ENCODE peak calls at places on chromosome X, in five cellular contexts. O is GM12865, Y is psoas muscle, A is dorsolateral prefrontal cortex, T is MM.1S. Z is an unnamed sample.

GRCh38 chrX:2627272-2627867 is 63.7 kb upstream of the CD99 start:
- DNase-seq in O (peak), Y (no peak), A (no peak), T (peak), Z (peak)

GRCh38 chrX:102129473-102129872 is 4.0 kb downstream of the TCEAL2 start:
- DNase-seq in O (no peak), Y (no peak), A (no peak), T (peak), Z (no peak)

GRCh38 chrX:138756234-138756633 is 44.7 kb upstream of the FGF13 start:
- DNase-seq in O (no peak), Y (peak), A (no peak), T (no peak), Z (no peak)

GRCh38 chrX:1178580-1179057 is 33.8 kb downstream of the CRLF2 start:
- DNase-seq in O (no peak), Y (no peak), A (no peak), T (no peak), Z (no peak)

GRCh38 chrX:57821703-57822375 is 88.4 kb downstream of the ZXDA start:
- DNase-seq in O (peak), Y (no peak), A (no peak), T (peak), Z (peak)

GRCh38 chrX:40179333-40179732 is 81.6 kb upstream of the BCOR start:
- DNase-seq in O (no peak), Y (no peak), A (no peak), T (no peak), Z (no peak)

GRCh38 chrX:77548751-77549150 is 101.6 kb downstream of the FGF16 start:
- DNase-seq in O (no peak), Y (no peak), A (no peak), T (no peak), Z (no peak)

GRCh38 chrX:41108007-41108683 is 22.9 kb downstream of the USP9X start:
- DNase-seq in O (no peak), Y (no peak), A (no peak), T (no peak), Z (no peak)

GRCh38 chrX:1679238-1679637 is 64.4 kb downstream of the ASMT start:
- DNase-seq in O (peak), Y (no peak), A (no peak), T (no peak), Z (no peak)

GRCh38 chrX:119288890-119289393 is 52.9 kb downstream of the PGRMC1 start:
- DNase-seq in O (no peak), Y (no peak), A (no peak), T (no peak), Z (no peak)

GRCh38 chrX:54481751-54482150 is 14.3 kb downstream of the FGD1 start:
- DNase-seq in O (no peak), Y (no peak), A (no peak), T (no peak), Z (no peak)
- TF ChIP-seq CTCF in O (no peak), Y (no peak), A (no peak), T (no peak), Z (no peak)

DNA sequence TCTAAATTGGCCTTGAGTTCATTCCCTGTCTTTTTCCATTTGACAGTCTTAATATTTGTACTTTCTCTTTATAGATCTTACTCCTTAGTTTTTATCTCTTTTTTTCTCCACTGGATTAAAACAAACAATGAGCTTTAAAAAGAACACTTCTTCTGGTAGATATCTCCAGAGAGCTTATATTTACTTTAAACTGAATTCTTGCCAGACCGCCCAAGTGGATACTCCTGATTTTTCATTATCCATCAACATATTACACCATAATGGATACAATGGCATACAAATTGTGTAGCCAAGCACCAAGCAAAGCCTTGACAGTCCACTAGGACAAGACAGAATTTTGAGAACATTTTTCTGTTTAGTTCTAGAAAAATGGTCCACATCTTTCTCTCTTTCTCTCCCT is 18.9 kb downstream of the TMSB4X start:
- DNase-seq in O (no peak), Y (no peak), A (no peak), T (no peak), Z (no peak)
- TF ChIP-seq CTCF in O (no peak), Y (no peak), A (no peak), T (no peak), Z (no peak)

DNA sequence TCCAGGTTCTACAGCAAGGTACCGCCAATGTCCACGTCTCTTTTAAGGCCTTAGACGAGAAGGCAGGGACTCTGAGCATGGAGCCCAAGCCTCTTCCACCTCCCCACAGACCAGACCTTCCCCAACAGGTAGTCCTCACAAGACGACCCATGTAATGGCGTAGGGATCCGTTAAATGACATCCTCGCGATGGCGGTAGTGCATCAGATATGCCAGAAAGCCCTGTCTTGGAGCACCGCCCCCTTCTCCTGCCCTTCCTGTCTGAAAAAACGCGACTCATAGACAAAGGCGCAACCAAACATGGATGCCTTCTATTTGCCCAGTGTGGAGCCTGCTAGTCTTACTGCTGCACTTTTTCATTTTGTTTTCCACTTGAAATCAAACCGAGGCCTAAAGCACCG is 185.4 kb downstream of the OR13H1 start:
- DNase-seq in O (peak), Y (peak), A (peak), T (peak), Z (peak)
- TF ChIP-seq CTCF in O (no peak), Y (peak), A (peak), T (peak), Z (peak)

GRCh38 chrX:15849555-15849954 is 5.1 kb downstream of the AP1S2 start:
- DNase-seq in O (no peak), Y (no peak), A (no peak), T (no peak), Z (no peak)
- TF ChIP-seq CTCF in O (no peak), Y (peak), A (peak), T (peak), Z (no peak)

DNA sequence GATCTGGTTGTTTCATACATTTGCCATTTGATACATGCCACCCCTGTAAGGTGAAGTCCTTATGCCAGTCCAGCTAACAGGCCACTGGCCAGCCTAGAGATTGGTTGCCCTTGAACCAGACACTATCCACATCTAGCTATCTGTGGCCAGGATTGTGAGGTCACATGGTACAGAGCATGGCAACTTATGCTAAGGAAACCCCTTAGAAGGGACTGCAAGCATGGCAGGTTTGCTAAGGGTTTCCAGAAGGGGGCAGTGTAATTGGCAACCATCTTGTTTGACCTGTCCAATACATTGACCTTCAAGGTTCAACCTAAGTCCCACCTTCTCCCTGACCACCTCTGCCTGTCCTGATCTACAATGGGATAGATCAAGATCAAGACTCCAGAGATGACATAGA is 47.5 kb downstream of the SMC1A start:
- DNase-seq in O (peak), Y (no peak), A (no peak), T (no peak), Z (no peak)
- TF ChIP-seq CTCF in O (no peak), Y (no peak), A (no peak), T (peak), Z (no peak)

DNA sequence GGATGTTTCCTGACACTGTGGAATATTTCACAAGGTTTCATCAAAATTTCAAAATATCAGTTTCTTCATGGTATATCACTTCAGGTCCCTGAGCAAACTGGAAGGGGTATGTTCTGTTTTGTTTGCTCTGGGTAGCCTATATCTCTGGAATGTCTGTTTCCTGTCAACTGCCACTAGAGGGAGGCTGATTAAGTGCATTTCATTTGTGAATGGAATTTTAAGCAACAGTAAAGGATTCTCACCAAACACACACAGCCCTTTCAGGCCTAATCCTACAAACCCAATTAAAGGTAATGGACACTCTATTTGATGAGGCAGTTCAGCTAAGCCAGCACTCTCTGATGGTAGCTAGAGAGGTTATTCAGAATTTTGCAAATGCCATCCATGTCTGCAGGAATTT is 307.1 kb downstream of the TEX13A start:
- DNase-seq in O (no peak), Y (no peak), A (no peak), T (peak), Z (no peak)
- TF ChIP-seq CTCF in O (peak), Y (peak), A (peak), T (peak), Z (no peak)